ENCODE peak calls at places on chromosomes 4 and X, in five cellular contexts. D is NCI-H510A treated with DMSO at 0.1 percent for 48 hours, B is mesenteric fat pad, H is GM13977, F is RWPE1. Z is an unnamed sample.

GRCh38 chr4:102316585-102316984 is 28.7 kb downstream of the SLC39A8 start:
- DNase-seq in F (no peak), H (no peak), B (no peak), D (no peak), Z (no peak)

GRCh38 chrX:10173331-10173900 is 16.6 kb downstream of the CLCN4 start:
- DNase-seq in F (peak; percentile 85), H (no peak), B (peak; percentile 87), D (peak; percentile 50), Z (no peak)

GRCh38 chrX:135698924-135699323 is 14.5 kb upstream of the CT45A1 start:
- DNase-seq in F (no peak), B (no peak), D (no peak), H (no peak), Z (no peak)

GRCh38 chr4:156006192-156006591 is 52.5 kb upstream of the CTSO start:
- DNase-seq in B (no peak), D (no peak), H (no peak), F (no peak), Z (no peak)

GRCh38 chrX:86348669-86349068 is 200.4 kb downstream of the DACH2 start:
- DNase-seq in H (no peak), D (no peak), F (no peak), B (no peak), Z (no peak)

GRCh38 chr4:150354214-150354796 is 227.6 kb upstream of the MAB21L2 start:
- DNase-seq in F (no peak), B (no peak), H (no peak), D (no peak), Z (no peak)

GRCh38 chr4:2366252-2367192 is 51.9 kb downstream of the ZFYVE28 start:
- DNase-seq in D (no peak), F (no peak), H (no peak), B (no peak), Z (no peak)

GRCh38 chr4:66091801-66092200 is 421.5 kb upstream of the EPHA5 start:
- DNase-seq in F (no peak), H (no peak), D (no peak), B (no peak), Z (no peak)

GRCh38 chrX:142156567-142156966 is 48.5 kb downstream of the MAGEC2 start:
- DNase-seq in B (no peak), H (no peak), F (no peak), D (no peak), Z (peak; percentile 74)

GRCh38 chr4:48634688-48635308 is 144.7 kb downstream of the ZAR1 start:
- DNase-seq in F (no peak), H (no peak), B (no peak), D (no peak), Z (no peak)

GRCh38 chrX:102067966-102068723 is 57.3 kb upstream of the TCEAL2 start:
- DNase-seq in H (peak; percentile 5), D (peak; percentile 13), B (no peak), F (no peak), Z (no peak)

GRCh38 chrX:13219990-13220764 is 99.7 kb downstream of the ATXN3L start:
- DNase-seq in H (no peak), D (no peak), F (no peak), B (no peak), Z (no peak)

GRCh38 chrX:110123331-110123782 is 120.4 kb downstream of the TMEM164 start:
- DNase-seq in B (no peak), D (no peak), F (no peak), H (no peak), Z (no peak)

GRCh38 chrX:13764765-13765164 is 30.2 kb downstream of the OFD1 start:
- DNase-seq in H (no peak), B (no peak), F (no peak), D (no peak), Z (peak; percentile 4)

Z was measured in NCI-H146.